ENCODE peak calls at places on chromosomes 12 and 14, in four cellular contexts. L, Z, J and S are unnamed samples.
A peak's percentile ranks its signal among the peaks of the same experiment; 100 is the strongest.

GRCh38 chr12:131189781-131190180 is 236.1 kb downstream of the ADGRD1 start:
- DNase-seq in L (no peak), Z (no peak), J (no peak), S (no peak)

GRCh38 chr14:38867561-38868150 is 235.4 kb downstream of the SEC23A start:
- DNase-seq in L (peak; percentile 24), Z (peak; percentile 82), J (peak; percentile 88), S (peak; percentile 66)

GRCh38 chr12:56333197-56333678 is 562 bp downstream of the PAN2 start:
- DNase-seq in L (no peak), Z (no peak), J (no peak), S (no peak)

GRCh38 chr12:22684526-22685118 is 59.7 kb downstream of the ETNK1 start:
- DNase-seq in L (no peak), Z (peak; percentile 57), J (peak; percentile 33), S (peak; percentile 40)

GRCh38 chr14:71918955-71919354 is 13.3 kb upstream of the RGS6 start:
- DNase-seq in L (no peak), Z (no peak), J (peak; percentile 11), S (no peak)

GRCh38 chr12:96108321-96108720 is 72.9 kb upstream of the LTA4H start:
- DNase-seq in L (no peak), Z (no peak), J (no peak), S (no peak)

GRCh38 chr12:32819424-32819823 is 63.7 kb upstream of the YARS2 start:
- DNase-seq in L (no peak), Z (no peak), J (no peak), S (no peak)

GRCh38 chr14:99660794-99661193 is 15.9 kb downstream of the HHIPL1 start:
- DNase-seq in L (no peak), Z (no peak), J (no peak), S (no peak)

GRCh38 chr14:61051046-61051445 is 70.0 kb downstream of the SLC38A6 start:
- DNase-seq in L (no peak), Z (peak; percentile 51), J (no peak), S (no peak)

GRCh38 chr14:102993523-102993922 is 63.8 kb downstream of the CDC42BPB start:
- DNase-seq in L (no peak), Z (peak; percentile 20), J (no peak), S (peak; percentile 40)

GRCh38 chr14:30005114-30005698 is 77.6 kb upstream of the PRKD1 start:
- DNase-seq in L (no peak), Z (peak; percentile 78), J (peak; percentile 53), S (peak; percentile 60)

GRCh38 chr14:22601456-22601855 is 3.4 kb downstream of the ABHD4 start:
- DNase-seq in L (no peak), Z (no peak), J (no peak), S (no peak)

GRCh38 chr12:18345021-18345735 is 83.9 kb downstream of the PIK3C2G start:
- DNase-seq in L (no peak), Z (peak; percentile 30), J (peak; percentile 16), S (no peak)

GRCh38 chr14:103073367-103073875 is 10.6 kb upstream of the LBHD2 start:
- DNase-seq in L (no peak), Z (no peak), J (no peak), S (no peak)

GRCh38 chr14:86035882-86036281 is 505.9 kb downstream of the FLRT2 start:
- DNase-seq in L (no peak), Z (peak; percentile 4), J (no peak), S (peak; percentile 2)